ENCODE peak calls at places on chromosomes 11 and 22, in five cellular contexts. One of them, this sample, is unnamed.

GRCh38 chr11:831132-831864 is 1.5 kb upstream of the CD151 start:
- DNase-seq in AG10803: no peak
- DNase-seq in left ventricle myocardium inferior: no peak
- DNase-seq in endodermal cell: no peak
- DNase-seq in kidney epithelial cell: no peak
- DNase-seq in this sample: no peak

GRCh38 chr11:126408901-126409670 is 53.6 kb downstream of the ST3GAL4 start:
- DNase-seq in left ventricle myocardium inferior: no peak
- DNase-seq in AG10803: no peak
- DNase-seq in kidney epithelial cell: no peak
- DNase-seq in endodermal cell: no peak
- DNase-seq in this sample: no peak

GRCh38 chr11:44593194-44593593 is 27.7 kb downstream of the CD82 start:
- DNase-seq in AG10803: no peak
- DNase-seq in kidney epithelial cell: no peak
- DNase-seq in endodermal cell: no peak
- DNase-seq in left ventricle myocardium inferior: no peak
- DNase-seq in this sample: no peak

GRCh38 chr22:29314537-29315285 is 786 bp downstream of the RASL10A start:
- DNase-seq in endodermal cell: peak; percentile 76
- DNase-seq in kidney epithelial cell: no peak
- DNase-seq in left ventricle myocardium inferior: no peak
- DNase-seq in AG10803: no peak
- DNase-seq in this sample: no peak

GRCh38 chr11:42043312-42043711 is 583.9 kb upstream of the LRRC4C start:
- DNase-seq in kidney epithelial cell: peak; percentile 7
- DNase-seq in endodermal cell: no peak
- DNase-seq in left ventricle myocardium inferior: no peak
- DNase-seq in AG10803: no peak
- DNase-seq in this sample: no peak

GRCh38 chr11:19819148-19819547 is 106.5 kb downstream of the NAV2 start:
- DNase-seq in left ventricle myocardium inferior: no peak
- DNase-seq in endodermal cell: no peak
- DNase-seq in AG10803: no peak
- DNase-seq in kidney epithelial cell: no peak
- DNase-seq in this sample: no peak

GRCh38 chr11:561148-562003 is 606 bp downstream of the RASSF7 start:
- DNase-seq in left ventricle myocardium inferior: no peak
- DNase-seq in kidney epithelial cell: peak; percentile 67
- DNase-seq in AG10803: peak; percentile 39
- DNase-seq in endodermal cell: peak; percentile 75
- DNase-seq in this sample: no peak

GRCh38 chr11:69039501-69039900 is 9.2 kb upstream of the TPCN2 start:
- DNase-seq in left ventricle myocardium inferior: no peak
- DNase-seq in kidney epithelial cell: no peak
- DNase-seq in endodermal cell: no peak
- DNase-seq in AG10803: peak; percentile 71
- DNase-seq in this sample: no peak

GRCh38 chr22:46801331-46801811 is 38.9 kb downstream of the TBC1D22A start:
- DNase-seq in left ventricle myocardium inferior: no peak
- DNase-seq in AG10803: no peak
- DNase-seq in kidney epithelial cell: no peak
- DNase-seq in endodermal cell: peak; percentile 31
- DNase-seq in this sample: no peak

GRCh38 chr22:25196326-25196725 is 3.3 kb upstream of the CRYBB3 start:
- DNase-seq in AG10803: no peak
- DNase-seq in endodermal cell: no peak
- DNase-seq in kidney epithelial cell: no peak
- DNase-seq in left ventricle myocardium inferior: no peak
- DNase-seq in this sample: no peak

GRCh38 chr22:40519284-40519947 is 117.1 kb downstream of the MRTFA start:
- DNase-seq in AG10803: no peak
- DNase-seq in left ventricle myocardium inferior: no peak
- DNase-seq in endodermal cell: no peak
- DNase-seq in kidney epithelial cell: no peak
- DNase-seq in this sample: no peak

GRCh38 chr22:42788021-42788420 is 67.4 kb upstream of the A4GALT start:
- DNase-seq in endodermal cell: no peak
- DNase-seq in kidney epithelial cell: no peak
- DNase-seq in AG10803: no peak
- DNase-seq in left ventricle myocardium inferior: no peak
- DNase-seq in this sample: no peak

GRCh38 chr11:70820712-70821111 is 422.4 kb downstream of the CTTN start:
- DNase-seq in left ventricle myocardium inferior: no peak
- DNase-seq in kidney epithelial cell: no peak
- DNase-seq in endodermal cell: no peak
- DNase-seq in AG10803: no peak
- DNase-seq in this sample: no peak

GRCh38 chr22:42473484-42474193 is 41.4 kb upstream of the NFAM1 start:
- DNase-seq in left ventricle myocardium inferior: no peak
- DNase-seq in kidney epithelial cell: peak; percentile 14
- DNase-seq in AG10803: peak; percentile 68
- DNase-seq in endodermal cell: no peak
- DNase-seq in this sample: no peak

GRCh38 chr22:46075764-46076531 is 74.4 kb upstream of the PPARA start:
- DNase-seq in AG10803: no peak
- DNase-seq in kidney epithelial cell: no peak
- DNase-seq in left ventricle myocardium inferior: peak; percentile 13
- DNase-seq in endodermal cell: no peak
- DNase-seq in this sample: peak; percentile 75

GRCh38 chr11:17634776-17635550 is 84.4 kb upstream of the MYOD1 start:
- DNase-seq in endodermal cell: peak; percentile 33
- DNase-seq in kidney epithelial cell: no peak
- DNase-seq in AG10803: no peak
- DNase-seq in left ventricle myocardium inferior: no peak
- DNase-seq in this sample: no peak

GRCh38 chr22:22558972-22559603 is at the start of gene PRAME:
- DNase-seq in left ventricle myocardium inferior: peak; percentile 38
- DNase-seq in kidney epithelial cell: no peak
- DNase-seq in AG10803: peak; percentile 12
- DNase-seq in endodermal cell: peak; percentile 95
- DNase-seq in this sample: no peak

GRCh38 chr11:47539681-47540039 is 13.3 kb downstream of the CELF1 start:
- DNase-seq in left ventricle myocardium inferior: no peak
- DNase-seq in endodermal cell: no peak
- DNase-seq in kidney epithelial cell: no peak
- DNase-seq in AG10803: no peak
- DNase-seq in this sample: no peak

GRCh38 chr11:116927163-116927772 is 89.8 kb upstream of the APOA1 start:
- DNase-seq in AG10803: no peak
- DNase-seq in left ventricle myocardium inferior: no peak
- DNase-seq in endodermal cell: no peak
- DNase-seq in kidney epithelial cell: no peak
- DNase-seq in this sample: no peak

GRCh38 chr11:122751298-122752070 is 86.8 kb upstream of the CRTAM start:
- DNase-seq in kidney epithelial cell: no peak
- DNase-seq in endodermal cell: no peak
- DNase-seq in AG10803: peak; percentile 62
- DNase-seq in left ventricle myocardium inferior: no peak
- DNase-seq in this sample: no peak

GRCh38 chr22:37025500-37026070 is 6.0 kb downstream of the MPST start:
- DNase-seq in left ventricle myocardium inferior: no peak
- DNase-seq in kidney epithelial cell: no peak
- DNase-seq in AG10803: no peak
- DNase-seq in endodermal cell: no peak
- DNase-seq in this sample: no peak
- H3K4me3 ChIP-seq in left ventricle myocardium inferior: no peak overlapping the region
- H3K4me3 ChIP-seq in kidney epithelial cell: no peak overlapping the region
- H3K4me3 ChIP-seq in AG10803: no peak overlapping the region
- H3K4me3 ChIP-seq in endodermal cell: no peak overlapping the region
- H3K4me3 ChIP-seq in this sample: no peak overlapping the region

GRCh38 chr11:2926611-2927492 is 2.4 kb downstream of the PHLDA2 start:
- DNase-seq in left ventricle myocardium inferior: peak; percentile 6
- DNase-seq in AG10803: no peak
- DNase-seq in endodermal cell: no peak
- DNase-seq in kidney epithelial cell: no peak
- DNase-seq in this sample: no peak

GRCh38 chr11:2927851-2928604 is 1.2 kb downstream of the PHLDA2 start:
- DNase-seq in AG10803: peak; percentile 23
- DNase-seq in left ventricle myocardium inferior: peak; percentile 8
- DNase-seq in endodermal cell: no peak
- DNase-seq in kidney epithelial cell: no peak
- DNase-seq in this sample: no peak

GRCh38 chr11:2929511-2929879 is 275 bp upstream of the PHLDA2 start:
- DNase-seq in AG10803: peak; percentile 72
- DNase-seq in kidney epithelial cell: no peak
- DNase-seq in endodermal cell: no peak
- DNase-seq in left ventricle myocardium inferior: no peak
- DNase-seq in this sample: no peak

GRCh38 chr11:2928605-2929510 is at the start of gene PHLDA2:
- DNase-seq in left ventricle myocardium inferior: peak; percentile 44
- DNase-seq in AG10803: peak; percentile 76
- DNase-seq in kidney epithelial cell: no peak
- DNase-seq in endodermal cell: peak; percentile 87
- DNase-seq in this sample: no peak

DNA sequence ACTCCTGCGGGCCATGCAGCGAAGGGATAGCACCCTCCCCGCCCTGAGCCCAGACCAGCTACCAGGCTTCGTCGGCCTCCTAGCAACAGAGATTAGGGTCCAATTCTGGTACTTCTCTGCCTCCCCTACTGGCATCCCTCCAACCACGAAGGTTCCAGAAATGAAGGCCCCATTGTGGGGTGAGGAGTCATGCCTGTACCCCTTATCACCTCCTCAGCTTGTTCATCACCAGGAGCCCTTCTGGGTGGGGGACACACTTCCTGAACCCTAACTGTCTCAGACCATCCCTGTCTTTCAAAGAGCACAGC is 1.8 kb downstream of the PHLDA2 start:
- DNase-seq in endodermal cell: no peak
- DNase-seq in kidney epithelial cell: no peak
- DNase-seq in AG10803: no peak
- DNase-seq in left ventricle myocardium inferior: no peak
- DNase-seq in this sample: no peak
- H3K4me3 ChIP-seq in endodermal cell: no peak overlapping the region
- H3K4me3 ChIP-seq in kidney epithelial cell: peak overlapping the region; percentile 67
- H3K4me3 ChIP-seq in AG10803: peak overlapping the region; percentile 72
- H3K4me3 ChIP-seq in left ventricle myocardium inferior: no peak overlapping the region
- H3K4me3 ChIP-seq in this sample: peak overlapping the region; percentile 83

GRCh38 chr11:134802598-134802997 is 390.6 kb upstream of the B3GAT1 start:
- DNase-seq in AG10803: no peak
- DNase-seq in kidney epithelial cell: no peak
- DNase-seq in endodermal cell: no peak
- DNase-seq in left ventricle myocardium inferior: no peak
- DNase-seq in this sample: no peak

GRCh38 chr11:134800130-134800529 is 388.1 kb upstream of the B3GAT1 start:
- DNase-seq in endodermal cell: no peak
- DNase-seq in left ventricle myocardium inferior: no peak
- DNase-seq in AG10803: no peak
- DNase-seq in kidney epithelial cell: no peak
- DNase-seq in this sample: no peak

GRCh38 chr11:134800826-134801225 is 388.8 kb upstream of the B3GAT1 start:
- DNase-seq in endodermal cell: no peak
- DNase-seq in AG10803: no peak
- DNase-seq in kidney epithelial cell: no peak
- DNase-seq in left ventricle myocardium inferior: no peak
- DNase-seq in this sample: no peak

GRCh38 chr11:134802116-134802515 is 390.1 kb upstream of the B3GAT1 start:
- DNase-seq in kidney epithelial cell: no peak
- DNase-seq in left ventricle myocardium inferior: no peak
- DNase-seq in AG10803: no peak
- DNase-seq in endodermal cell: no peak
- DNase-seq in this sample: no peak

DNA sequence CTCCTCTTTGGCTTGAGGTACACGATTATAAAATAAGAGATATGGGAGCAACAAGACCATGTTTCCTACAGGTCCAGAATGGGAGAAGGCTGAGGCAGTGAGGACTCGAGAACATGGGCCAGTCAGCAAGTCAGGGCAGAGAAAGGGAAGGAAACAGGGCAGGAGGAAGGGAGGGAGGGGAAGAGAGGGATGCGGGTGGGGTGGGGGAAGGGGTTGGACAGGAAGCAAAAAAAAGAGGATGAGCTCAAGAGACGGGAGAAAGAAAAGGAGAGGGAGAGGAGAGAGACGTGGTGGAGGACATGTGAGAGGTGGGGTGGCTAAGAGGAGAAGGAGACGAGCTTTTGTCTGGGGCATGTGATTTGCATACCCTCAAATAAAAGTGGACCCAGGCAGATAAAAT is 389.5 kb upstream of the B3GAT1 start:
- DNase-seq in AG10803: no peak
- DNase-seq in left ventricle myocardium inferior: no peak
- DNase-seq in kidney epithelial cell: no peak
- DNase-seq in endodermal cell: no peak
- DNase-seq in this sample: no peak
- H3K4me3 ChIP-seq in AG10803: no peak overlapping the region
- H3K4me3 ChIP-seq in left ventricle myocardium inferior: no peak overlapping the region
- H3K4me3 ChIP-seq in kidney epithelial cell: no peak overlapping the region
- H3K4me3 ChIP-seq in endodermal cell: no peak overlapping the region
- H3K4me3 ChIP-seq in this sample: no peak overlapping the region

GRCh38 chr11:6609502-6610015 is 2.5 kb downstream of the TAF10 start:
- DNase-seq in kidney epithelial cell: no peak
- DNase-seq in endodermal cell: peak; percentile 31
- DNase-seq in left ventricle myocardium inferior: no peak
- DNase-seq in AG10803: no peak
- DNase-seq in this sample: peak; percentile 63

GRCh38 chr11:6608726-6609501 is 3.1 kb downstream of the TAF10 start:
- DNase-seq in endodermal cell: peak; percentile 39
- DNase-seq in AG10803: no peak
- DNase-seq in kidney epithelial cell: no peak
- DNase-seq in left ventricle myocardium inferior: no peak
- DNase-seq in this sample: peak; percentile 67

GRCh38 chr11:6608011-6608410 is 4.0 kb downstream of the TAF10 start:
- DNase-seq in AG10803: no peak
- DNase-seq in endodermal cell: peak; percentile 34
- DNase-seq in left ventricle myocardium inferior: no peak
- DNase-seq in kidney epithelial cell: no peak
- DNase-seq in this sample: peak; percentile 65

GRCh38 chr11:6606471-6607189 is 3.1 kb downstream of the ILK start:
- DNase-seq in kidney epithelial cell: peak; percentile 97
- DNase-seq in endodermal cell: peak; percentile 98
- DNase-seq in left ventricle myocardium inferior: peak; percentile 95
- DNase-seq in AG10803: peak; percentile 92
- DNase-seq in this sample: peak; percentile 97

DNA sequence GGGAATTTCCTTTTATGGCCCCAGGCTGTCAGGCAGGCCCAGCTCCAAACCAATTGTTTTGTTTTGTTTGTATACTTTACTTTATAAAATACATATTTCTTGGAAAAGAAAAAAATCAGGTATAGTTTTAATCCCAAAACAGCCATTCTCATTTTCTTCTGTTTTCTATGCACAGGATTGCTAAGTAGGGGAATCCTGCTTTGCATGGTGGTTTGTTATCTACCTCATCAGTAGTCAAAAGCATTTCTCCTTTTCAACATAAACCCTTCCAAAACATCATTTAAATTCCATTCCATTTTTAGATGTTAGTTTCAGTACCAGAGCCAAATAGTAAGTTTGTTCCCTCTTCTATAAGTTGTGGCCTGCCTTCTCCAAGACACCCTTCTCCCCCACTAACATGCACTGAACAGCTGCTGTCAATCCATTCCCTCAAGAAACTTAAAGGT is 3.6 kb downstream of the ILK start:
- DNase-seq in endodermal cell: no peak
- DNase-seq in AG10803: peak; percentile 48
- DNase-seq in kidney epithelial cell: no peak
- DNase-seq in left ventricle myocardium inferior: no peak
- DNase-seq in this sample: no peak
- H3K4me3 ChIP-seq in endodermal cell: peak overlapping the region; percentile 33
- H3K4me3 ChIP-seq in AG10803: peak overlapping the region; percentile 8
- H3K4me3 ChIP-seq in kidney epithelial cell: no peak overlapping the region
- H3K4me3 ChIP-seq in left ventricle myocardium inferior: peak overlapping the region; percentile 90
- H3K4me3 ChIP-seq in this sample: peak overlapping the region; percentile 97